ENCODE peak calls at places on chromosomes 11 and 22, in seven cellular contexts. C, E, D, M, J, X and P are unnamed samples.

GRCh38 chr22:31846161-31847115 is 92.6 kb downstream of the DEPDC5 start:
- DNase-seq in C (no peak), E (no peak), D (no peak), M (no peak), J (peak), X (no peak), P (peak)

GRCh38 chr11:10443152-10443551 is 11.9 kb upstream of the AMPD3 start:
- DNase-seq in C (no peak), E (no peak), D (no peak), M (no peak), J (no peak), X (no peak), P (no peak)

GRCh38 chr11:12897390-12897789 is 111.7 kb upstream of the RASSF10 start:
- DNase-seq in C (no peak), E (no peak), D (peak), M (no peak), J (no peak), X (no peak), P (no peak)

GRCh38 chr11:1749787-1750351 is 526 bp downstream of the IFITM10 start:
- DNase-seq in C (peak), E (no peak), D (no peak), M (no peak), J (no peak), X (no peak), P (no peak)

GRCh38 chr11:22778642-22779041 is 51.0 kb downstream of the SVIP start:
- DNase-seq in C (peak), E (no peak), D (no peak), M (no peak), J (no peak), X (no peak), P (no peak)

GRCh38 chr11:95138448-95138847 is 48.8 kb downstream of the ENDOD1 start:
- DNase-seq in C (peak), E (no peak), D (no peak), M (no peak), J (no peak), X (no peak), P (no peak)

GRCh38 chr11:12526789-12527188 is 147.4 kb upstream of the TEAD1 start:
- DNase-seq in C (no peak), E (no peak), D (no peak), M (no peak), J (no peak), X (no peak), P (no peak)

GRCh38 chr11:131064373-131064991 is 148.2 kb upstream of the SNX19 start:
- DNase-seq in C (peak), E (peak), D (peak), M (peak), J (peak), X (peak), P (peak)

GRCh38 chr22:40008726-40009125 is 14.0 kb downstream of the FAM83F start:
- DNase-seq in C (no peak), E (no peak), D (no peak), M (no peak), J (no peak), X (no peak), P (no peak)

GRCh38 chr11:66327171-66328035 is 8.8 kb downstream of the RIN1 start:
- DNase-seq in C (peak), E (peak), D (no peak), M (no peak), J (no peak), X (no peak), P (no peak)

GRCh38 chr11:74397531-74398243 is 546 bp downstream of the PGM2L1 start:
- DNase-seq in C (peak), E (peak), D (no peak), M (peak), J (peak), X (peak), P (peak)
- TF ChIP-seq CTCF in C (no peak), E (no peak), D (no peak), M (no peak), J (peak), X (peak), P (no peak)

GRCh38 chr11:123304828-123305530 is 109.9 kb upstream of the CLMP start:
- DNase-seq in C (no peak), E (no peak), D (no peak), M (no peak), J (no peak), X (no peak), P (no peak)
- TF ChIP-seq CTCF in C (no peak), E (no peak), D (no peak), M (no peak), J (no peak), X (no peak), P (no peak)

DNA sequence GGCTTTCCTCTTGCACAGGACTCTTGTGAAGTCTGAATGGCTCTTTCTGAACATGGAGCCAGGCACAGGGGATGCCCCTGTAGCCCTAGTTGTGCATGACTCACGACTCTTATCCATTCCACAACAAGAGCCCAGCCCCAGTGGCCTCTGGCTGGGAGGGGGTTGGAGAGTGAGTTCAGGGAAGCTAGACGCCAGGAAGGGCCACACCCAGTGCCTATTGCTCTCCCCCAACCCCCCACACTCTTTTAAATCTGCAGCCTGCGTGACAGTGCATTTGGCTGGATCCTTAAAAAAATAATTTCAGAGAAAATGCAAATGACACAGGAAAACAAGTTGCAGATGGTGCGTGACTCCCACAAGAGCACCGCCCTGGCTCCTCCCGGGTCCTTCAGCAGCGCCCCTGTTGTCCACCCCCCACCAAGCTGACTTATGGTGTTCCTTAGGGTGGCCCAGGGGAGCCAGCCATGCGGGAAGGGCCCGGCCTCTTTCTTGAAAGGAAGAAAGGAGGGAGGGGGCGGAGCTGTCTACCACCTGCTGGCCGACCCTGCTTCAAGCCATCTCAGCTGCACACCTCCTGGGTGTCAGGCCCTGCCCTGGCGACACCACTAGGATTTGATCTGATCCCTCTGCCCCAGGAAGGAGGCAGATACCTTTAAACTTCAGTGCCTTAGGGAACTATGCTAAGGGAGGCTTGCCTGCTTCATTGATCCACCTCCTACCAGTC is 74.7 kb downstream of the MN1 start:
- DNase-seq in C (peak), E (no peak), D (peak), M (no peak), J (peak), X (peak), P (peak)
- TF ChIP-seq CTCF in C (no peak), E (no peak), D (no peak), M (no peak), J (no peak), X (no peak), P (no peak)

GRCh38 chr11:109849946-109850345 is 243.2 kb upstream of the ZC3H12C start:
- DNase-seq in C (no peak), E (no peak), D (no peak), M (no peak), J (peak), X (no peak), P (no peak)
- TF ChIP-seq CTCF in C (no peak), E (no peak), D (no peak), M (no peak), J (no peak), X (no peak), P (no peak)

GRCh38 chr11:48109046-48109666 is 107.5 kb upstream of the OR4B1 start:
- DNase-seq in C (no peak), E (no peak), D (no peak), M (no peak), J (peak), X (no peak), P (no peak)
- TF ChIP-seq CTCF in C (peak), E (peak), D (no peak), M (peak), J (peak), X (peak), P (peak)

DNA sequence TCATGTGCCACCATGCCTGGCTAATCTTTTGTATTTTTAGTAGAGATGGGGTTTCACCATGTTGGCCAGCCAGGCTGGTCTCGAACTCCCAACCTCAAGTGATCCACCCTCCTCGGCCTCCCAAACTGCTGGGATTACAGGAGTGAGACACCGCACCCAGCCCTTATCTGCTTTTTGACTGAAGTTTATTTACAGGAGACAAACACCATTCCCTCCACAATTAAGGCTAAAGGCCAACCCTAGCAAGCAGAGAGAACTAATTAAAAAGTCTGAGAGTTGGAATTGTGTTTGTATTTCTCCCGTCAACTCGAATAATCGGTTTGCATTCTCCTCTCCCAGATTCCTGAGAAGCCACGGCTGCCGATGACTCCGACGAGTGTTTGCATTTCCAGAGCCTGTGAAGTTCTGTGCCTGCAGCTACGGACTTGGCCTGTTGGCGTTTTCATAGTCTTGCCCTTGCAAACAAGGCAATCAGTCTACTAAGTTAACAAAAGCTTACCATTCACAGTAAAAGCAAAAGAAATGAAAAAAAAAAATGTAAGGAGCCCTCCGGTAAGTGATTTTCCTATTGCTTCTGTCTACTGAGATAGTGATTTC is 73.3 kb upstream of the NUP50 start:
- DNase-seq in C (peak), E (no peak), D (no peak), M (no peak), J (no peak), X (peak), P (peak)
- TF ChIP-seq CTCF in C (peak), E (no peak), D (no peak), M (no peak), J (no peak), X (no peak), P (no peak)

DNA sequence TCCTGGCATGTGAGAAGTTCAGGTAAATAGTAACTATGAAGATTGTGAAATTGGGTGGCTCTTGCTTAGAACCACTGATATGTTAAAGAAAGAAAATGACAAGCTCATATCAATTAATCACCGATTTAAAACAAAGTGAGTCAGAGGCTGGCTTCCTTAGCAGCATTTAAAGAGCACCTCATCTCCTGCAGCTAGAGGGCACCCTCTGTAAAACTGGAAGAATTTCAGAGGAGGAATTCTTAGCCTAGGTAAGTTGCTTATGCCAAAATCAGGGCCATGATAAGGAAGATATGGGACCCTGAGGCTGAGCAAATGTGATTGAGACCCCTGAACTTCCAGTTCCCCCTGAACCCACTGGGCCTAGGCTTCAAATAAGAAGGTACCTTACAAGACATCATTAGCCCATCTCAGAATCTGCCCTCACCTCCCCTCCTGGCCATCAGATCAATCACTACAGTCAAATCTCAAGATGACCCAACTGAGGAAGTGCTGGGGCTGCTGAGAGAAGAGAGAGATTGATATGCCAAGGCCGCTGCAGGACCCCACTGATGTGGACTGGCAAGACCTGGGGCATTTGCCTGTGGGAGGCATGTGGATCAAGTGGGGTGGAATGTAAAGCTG is 8.6 kb upstream of the CD3E start:
- DNase-seq in C (peak), E (no peak), D (no peak), M (peak), J (peak), X (peak), P (peak)
- TF ChIP-seq CTCF in C (peak), E (peak), D (peak), M (peak), J (peak), X (peak), P (no peak)

DNA sequence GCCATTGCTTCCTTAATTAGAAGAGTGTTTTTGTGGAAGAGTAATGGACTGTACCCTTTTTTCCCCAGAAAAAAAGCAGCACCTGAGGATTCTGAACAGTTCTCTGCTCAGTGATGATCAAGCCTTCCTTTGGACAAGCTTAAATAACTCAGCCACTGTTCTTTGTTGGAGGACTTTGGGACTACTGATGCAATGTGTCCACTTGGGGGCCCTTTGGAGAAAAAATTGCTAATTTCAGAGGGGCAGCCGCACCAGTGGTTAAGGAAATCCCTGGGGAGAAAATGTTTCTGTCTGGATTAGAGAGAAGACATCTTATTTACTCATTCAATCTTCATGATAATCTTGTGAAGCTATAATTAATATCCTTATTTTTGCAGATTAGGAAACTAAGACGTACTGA is 5.3 kb upstream of the KMT2A start:
- DNase-seq in C (no peak), E (no peak), D (no peak), M (no peak), J (no peak), X (no peak), P (no peak)
- TF ChIP-seq CTCF in C (no peak), E (no peak), D (no peak), M (no peak), J (peak), X (no peak), P (no peak)

DNA sequence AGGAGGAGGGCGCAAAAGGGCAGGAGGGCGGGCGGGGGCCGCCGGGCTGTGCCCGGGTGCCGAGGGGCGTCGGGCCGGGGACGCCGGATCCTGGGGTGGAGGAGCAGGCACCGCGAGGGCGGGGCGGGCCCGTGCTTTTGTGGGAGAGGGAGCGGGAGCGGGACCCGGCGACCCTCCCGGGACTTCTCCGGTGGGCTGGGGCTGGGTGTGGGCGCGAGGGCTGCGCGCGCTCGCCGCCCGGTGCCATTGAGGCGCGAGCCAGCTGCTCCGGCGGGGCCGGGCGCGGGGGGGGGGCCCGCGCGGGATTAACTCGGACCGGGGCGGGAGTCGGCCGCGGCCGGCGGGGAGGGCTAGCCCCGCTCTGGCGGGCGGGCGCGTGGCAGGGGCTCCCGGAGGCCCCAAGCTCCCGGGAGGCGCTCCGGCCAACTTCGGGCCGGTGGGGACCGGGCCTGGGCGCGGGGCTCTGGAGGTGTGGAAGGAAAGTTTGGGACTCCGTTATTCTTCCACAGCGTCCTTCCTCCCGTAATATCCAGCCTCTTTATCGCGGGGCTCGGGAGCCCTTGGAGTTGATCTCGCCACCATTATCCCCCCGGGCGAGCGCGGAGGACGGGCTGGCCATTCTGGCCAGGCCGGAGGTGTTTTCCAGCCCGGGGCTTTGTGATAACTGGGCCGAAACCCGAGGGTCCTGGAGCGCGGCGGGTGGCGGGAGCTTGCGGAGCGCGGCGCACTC is 941 bp downstream of the CECR2 start:
- DNase-seq in C (peak), E (peak), D (peak), M (peak), J (peak), X (no peak), P (no peak)
- TF ChIP-seq CTCF in C (no peak), E (no peak), D (no peak), M (no peak), J (no peak), X (no peak), P (no peak)